ENCODE peak calls at places on chromosome 12, in ten cellular contexts. One of them, this sample, is unnamed.

GRCh38 chr12:48995061-48995879 is 3.9 kb downstream of the DDN start:
- DNase-seq in CD8-positive, alpha-beta memory T cell: peak
- DNase-seq in GM23248: peak
- DNase-seq in tibial nerve: peak
- DNase-seq in A549: peak
- DNase-seq in stomach: peak
- DNase-seq in effector memory CD4-positive, alpha-beta T cell: no peak
- DNase-seq in RWPE1: peak
- DNase-seq in uterus: peak
- DNase-seq in heart left ventricle: peak
- DNase-seq in this sample: peak

GRCh38 chr12:28378749-28379148 is 188.5 kb downstream of the CCDC91 start:
- DNase-seq in effector memory CD4-positive, alpha-beta T cell: no peak
- DNase-seq in RWPE1: no peak
- DNase-seq in GM23248: peak
- DNase-seq in tibial nerve: no peak
- DNase-seq in heart left ventricle: no peak
- DNase-seq in stomach: no peak
- DNase-seq in A549: no peak
- DNase-seq in uterus: no peak
- DNase-seq in CD8-positive, alpha-beta memory T cell: no peak
- DNase-seq in this sample: no peak

GRCh38 chr12:110599334-110599733 is 14.6 kb upstream of the TCTN1 start:
- DNase-seq in stomach: no peak
- DNase-seq in effector memory CD4-positive, alpha-beta T cell: no peak
- DNase-seq in heart left ventricle: no peak
- DNase-seq in GM23248: no peak
- DNase-seq in A549: no peak
- DNase-seq in RWPE1: no peak
- DNase-seq in uterus: no peak
- DNase-seq in tibial nerve: no peak
- DNase-seq in CD8-positive, alpha-beta memory T cell: no peak
- DNase-seq in this sample: no peak

GRCh38 chr12:131617179-131617578 is 93.7 kb upstream of the SFSWAP start:
- DNase-seq in GM23248: no peak
- DNase-seq in CD8-positive, alpha-beta memory T cell: no peak
- DNase-seq in effector memory CD4-positive, alpha-beta T cell: no peak
- DNase-seq in A549: no peak
- DNase-seq in uterus: no peak
- DNase-seq in heart left ventricle: peak
- DNase-seq in stomach: no peak
- DNase-seq in RWPE1: no peak
- DNase-seq in tibial nerve: no peak
- DNase-seq in this sample: no peak

GRCh38 chr12:94100254-94100653 is 48.1 kb upstream of the PLXNC1 start:
- DNase-seq in stomach: no peak
- DNase-seq in tibial nerve: no peak
- DNase-seq in A549: peak
- DNase-seq in effector memory CD4-positive, alpha-beta T cell: no peak
- DNase-seq in heart left ventricle: no peak
- DNase-seq in CD8-positive, alpha-beta memory T cell: no peak
- DNase-seq in GM23248: peak
- DNase-seq in uterus: peak
- DNase-seq in RWPE1: peak
- DNase-seq in this sample: no peak

GRCh38 chr12:92058664-92059063 is 87.0 kb downstream of the BTG1 start:
- DNase-seq in CD8-positive, alpha-beta memory T cell: no peak
- DNase-seq in stomach: no peak
- DNase-seq in heart left ventricle: no peak
- DNase-seq in uterus: no peak
- DNase-seq in tibial nerve: no peak
- DNase-seq in GM23248: no peak
- DNase-seq in effector memory CD4-positive, alpha-beta T cell: no peak
- DNase-seq in RWPE1: no peak
- DNase-seq in A549: no peak
- DNase-seq in this sample: no peak

GRCh38 chr12:64585085-64585484 is 25.2 kb upstream of the RASSF3 start:
- DNase-seq in effector memory CD4-positive, alpha-beta T cell: no peak
- DNase-seq in A549: no peak
- DNase-seq in GM23248: no peak
- DNase-seq in CD8-positive, alpha-beta memory T cell: no peak
- DNase-seq in uterus: no peak
- DNase-seq in heart left ventricle: no peak
- DNase-seq in stomach: no peak
- DNase-seq in RWPE1: no peak
- DNase-seq in tibial nerve: no peak
- DNase-seq in this sample: no peak

GRCh38 chr12:89236237-89236636 is 116.1 kb downstream of the DUSP6 start:
- DNase-seq in heart left ventricle: no peak
- DNase-seq in A549: no peak
- DNase-seq in RWPE1: no peak
- DNase-seq in effector memory CD4-positive, alpha-beta T cell: no peak
- DNase-seq in CD8-positive, alpha-beta memory T cell: no peak
- DNase-seq in stomach: no peak
- DNase-seq in tibial nerve: no peak
- DNase-seq in uterus: no peak
- DNase-seq in GM23248: peak
- DNase-seq in this sample: no peak

GRCh38 chr12:64687816-64688599 is 71.2 kb downstream of the GNS start:
- DNase-seq in RWPE1: no peak
- DNase-seq in A549: no peak
- DNase-seq in uterus: no peak
- DNase-seq in stomach: peak
- DNase-seq in tibial nerve: no peak
- DNase-seq in effector memory CD4-positive, alpha-beta T cell: no peak
- DNase-seq in GM23248: no peak
- DNase-seq in heart left ventricle: no peak
- DNase-seq in CD8-positive, alpha-beta memory T cell: no peak
- DNase-seq in this sample: no peak

GRCh38 chr12:109331546-109331945 is 16.2 kb upstream of the MYO1H start:
- DNase-seq in A549: no peak
- DNase-seq in heart left ventricle: no peak
- DNase-seq in effector memory CD4-positive, alpha-beta T cell: no peak
- DNase-seq in stomach: no peak
- DNase-seq in uterus: no peak
- DNase-seq in GM23248: no peak
- DNase-seq in RWPE1: no peak
- DNase-seq in tibial nerve: no peak
- DNase-seq in CD8-positive, alpha-beta memory T cell: no peak
- DNase-seq in this sample: no peak

GRCh38 chr12:123363743-123364531 is 710 bp downstream of the SBNO1 start:
- DNase-seq in RWPE1: peak
- DNase-seq in stomach: peak
- DNase-seq in effector memory CD4-positive, alpha-beta T cell: no peak
- DNase-seq in tibial nerve: peak
- DNase-seq in GM23248: peak
- DNase-seq in uterus: no peak
- DNase-seq in A549: peak
- DNase-seq in heart left ventricle: peak
- DNase-seq in CD8-positive, alpha-beta memory T cell: peak
- DNase-seq in this sample: no peak

GRCh38 chr12:130818381-130819247 is 20.4 kb downstream of the STX2 start:
- DNase-seq in effector memory CD4-positive, alpha-beta T cell: peak
- DNase-seq in heart left ventricle: peak
- DNase-seq in uterus: peak
- DNase-seq in stomach: peak
- DNase-seq in CD8-positive, alpha-beta memory T cell: peak
- DNase-seq in tibial nerve: peak
- DNase-seq in GM23248: peak
- DNase-seq in A549: peak
- DNase-seq in RWPE1: peak
- DNase-seq in this sample: no peak

GRCh38 chr12:31722580-31722979 is 6.2 kb downstream of the AMN1 start:
- DNase-seq in tibial nerve: no peak
- DNase-seq in stomach: no peak
- DNase-seq in uterus: no peak
- DNase-seq in effector memory CD4-positive, alpha-beta T cell: no peak
- DNase-seq in CD8-positive, alpha-beta memory T cell: no peak
- DNase-seq in A549: no peak
- DNase-seq in GM23248: no peak
- DNase-seq in RWPE1: no peak
- DNase-seq in heart left ventricle: no peak
- DNase-seq in this sample: no peak
- H3K27ac ChIP-seq in tibial nerve: no peak
- H3K27ac ChIP-seq in stomach: peak
- H3K27ac ChIP-seq in uterus: no peak
- H3K27ac ChIP-seq in effector memory CD4-positive, alpha-beta T cell: no peak
- H3K27ac ChIP-seq in CD8-positive, alpha-beta memory T cell: peak
- H3K27ac ChIP-seq in A549: no peak
- H3K27ac ChIP-seq in GM23248: no peak
- H3K27ac ChIP-seq in RWPE1: no peak
- H3K27ac ChIP-seq in heart left ventricle: no peak
- H3K27ac ChIP-seq in this sample: no peak

GRCh38 chr12:124530637-124531263 is 36.7 kb downstream of the NCOR2 start:
- DNase-seq in tibial nerve: no peak
- DNase-seq in stomach: no peak
- DNase-seq in heart left ventricle: no peak
- DNase-seq in effector memory CD4-positive, alpha-beta T cell: no peak
- DNase-seq in A549: no peak
- DNase-seq in CD8-positive, alpha-beta memory T cell: no peak
- DNase-seq in uterus: no peak
- DNase-seq in GM23248: no peak
- DNase-seq in RWPE1: no peak
- DNase-seq in this sample: no peak

GRCh38 chr12:124529595-124530276 is 37.7 kb downstream of the NCOR2 start:
- DNase-seq in stomach: no peak
- DNase-seq in CD8-positive, alpha-beta memory T cell: no peak
- DNase-seq in A549: no peak
- DNase-seq in uterus: no peak
- DNase-seq in effector memory CD4-positive, alpha-beta T cell: no peak
- DNase-seq in tibial nerve: no peak
- DNase-seq in GM23248: no peak
- DNase-seq in RWPE1: no peak
- DNase-seq in heart left ventricle: no peak
- DNase-seq in this sample: no peak

GRCh38 chr12:124532331-124532750 is 35.1 kb downstream of the NCOR2 start:
- DNase-seq in tibial nerve: no peak
- DNase-seq in GM23248: no peak
- DNase-seq in stomach: no peak
- DNase-seq in heart left ventricle: peak
- DNase-seq in CD8-positive, alpha-beta memory T cell: no peak
- DNase-seq in A549: no peak
- DNase-seq in effector memory CD4-positive, alpha-beta T cell: no peak
- DNase-seq in RWPE1: no peak
- DNase-seq in uterus: no peak
- DNase-seq in this sample: no peak

GRCh38 chr12:124531906-124532305 is 35.5 kb downstream of the NCOR2 start:
- DNase-seq in RWPE1: no peak
- DNase-seq in stomach: no peak
- DNase-seq in heart left ventricle: no peak
- DNase-seq in A549: no peak
- DNase-seq in uterus: no peak
- DNase-seq in GM23248: no peak
- DNase-seq in CD8-positive, alpha-beta memory T cell: no peak
- DNase-seq in effector memory CD4-positive, alpha-beta T cell: no peak
- DNase-seq in tibial nerve: no peak
- DNase-seq in this sample: no peak

DNA sequence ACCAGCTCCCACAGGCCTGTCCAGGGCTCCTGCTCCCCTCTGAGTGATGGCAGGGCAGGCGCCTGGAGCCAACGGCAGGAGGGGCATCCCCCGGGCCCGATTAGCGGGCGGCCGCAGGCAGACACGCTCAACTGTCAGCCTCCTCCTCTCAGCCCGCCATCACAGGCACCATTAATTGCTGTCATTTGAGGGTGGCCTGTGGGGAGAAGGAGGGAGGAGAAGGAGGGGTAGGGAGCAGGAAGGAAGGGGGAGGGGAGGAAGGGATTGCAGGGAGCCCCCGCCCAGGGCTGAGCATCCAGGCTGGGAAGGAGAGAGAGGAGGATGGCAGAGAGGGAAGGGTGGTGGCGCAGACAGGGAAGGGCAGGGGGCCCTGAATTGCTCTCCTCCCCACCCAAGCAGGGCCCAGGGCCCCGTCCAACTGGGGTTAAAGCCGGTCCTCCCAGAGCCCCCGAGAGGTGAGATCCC is 36.1 kb downstream of the NCOR2 start:
- DNase-seq in stomach: no peak
- DNase-seq in effector memory CD4-positive, alpha-beta T cell: no peak
- DNase-seq in A549: no peak
- DNase-seq in tibial nerve: no peak
- DNase-seq in heart left ventricle: peak
- DNase-seq in uterus: no peak
- DNase-seq in RWPE1: no peak
- DNase-seq in GM23248: no peak
- DNase-seq in CD8-positive, alpha-beta memory T cell: no peak
- DNase-seq in this sample: no peak
- H3K27ac ChIP-seq in stomach: peak
- H3K27ac ChIP-seq in effector memory CD4-positive, alpha-beta T cell: no peak
- H3K27ac ChIP-seq in A549: no peak
- H3K27ac ChIP-seq in tibial nerve: peak
- H3K27ac ChIP-seq in heart left ventricle: no peak
- H3K27ac ChIP-seq in uterus: peak
- H3K27ac ChIP-seq in RWPE1: peak
- H3K27ac ChIP-seq in GM23248: no peak
- H3K27ac ChIP-seq in CD8-positive, alpha-beta memory T cell: no peak
- H3K27ac ChIP-seq in this sample: no peak

DNA sequence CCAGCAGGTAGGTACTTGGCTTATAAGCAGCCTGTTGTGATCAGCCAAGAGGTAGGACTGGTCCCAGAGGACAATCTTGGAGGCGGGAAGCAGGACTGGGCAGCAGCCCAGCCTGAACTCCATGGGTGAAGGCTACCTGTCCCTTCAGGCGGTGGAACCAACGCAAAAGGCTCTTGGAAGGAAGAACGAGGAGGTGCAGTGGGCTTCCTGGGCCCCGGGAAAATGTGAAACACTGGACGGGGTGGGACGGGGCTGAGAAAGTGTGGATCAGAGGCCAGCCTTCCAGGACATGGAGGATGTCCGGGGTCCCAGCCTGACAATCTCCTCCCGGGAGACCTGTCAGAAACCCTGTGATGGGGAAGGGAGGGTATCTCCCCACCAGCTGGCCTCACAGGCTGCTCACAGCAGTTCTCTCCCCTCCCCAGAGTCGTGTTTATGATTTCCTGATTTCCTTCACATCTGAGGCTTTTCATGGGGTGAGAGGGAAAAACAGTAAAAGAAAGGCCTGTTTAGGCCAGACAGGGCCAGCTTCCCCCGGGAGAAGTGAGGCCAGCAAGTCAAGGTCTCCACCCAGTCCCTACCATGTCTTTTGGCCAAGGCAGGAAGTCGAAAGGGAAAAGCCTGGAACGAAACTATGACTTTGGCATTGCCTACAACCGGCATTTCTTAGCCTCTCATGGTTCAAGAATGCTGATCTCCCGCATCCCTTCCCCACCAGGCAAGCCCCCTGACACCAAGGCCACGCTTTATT is 11.3 kb downstream of the CMKLR1 start:
- DNase-seq in RWPE1: no peak
- DNase-seq in tibial nerve: no peak
- DNase-seq in stomach: no peak
- DNase-seq in heart left ventricle: no peak
- DNase-seq in GM23248: no peak
- DNase-seq in effector memory CD4-positive, alpha-beta T cell: no peak
- DNase-seq in A549: no peak
- DNase-seq in CD8-positive, alpha-beta memory T cell: no peak
- DNase-seq in uterus: no peak
- DNase-seq in this sample: no peak
- H3K27ac ChIP-seq in RWPE1: no peak
- H3K27ac ChIP-seq in tibial nerve: no peak
- H3K27ac ChIP-seq in stomach: peak
- H3K27ac ChIP-seq in heart left ventricle: peak
- H3K27ac ChIP-seq in GM23248: no peak
- H3K27ac ChIP-seq in effector memory CD4-positive, alpha-beta T cell: no peak
- H3K27ac ChIP-seq in A549: no peak
- H3K27ac ChIP-seq in CD8-positive, alpha-beta memory T cell: no peak
- H3K27ac ChIP-seq in uterus: peak
- H3K27ac ChIP-seq in this sample: no peak

GRCh38 chr12:115375188-115375991 is 691.4 kb upstream of the TBX3 start:
- DNase-seq in effector memory CD4-positive, alpha-beta T cell: no peak
- DNase-seq in GM23248: peak
- DNase-seq in tibial nerve: no peak
- DNase-seq in RWPE1: peak
- DNase-seq in CD8-positive, alpha-beta memory T cell: no peak
- DNase-seq in uterus: no peak
- DNase-seq in A549: peak
- DNase-seq in heart left ventricle: no peak
- DNase-seq in stomach: no peak
- DNase-seq in this sample: no peak
- H3K27ac ChIP-seq in effector memory CD4-positive, alpha-beta T cell: no peak
- H3K27ac ChIP-seq in GM23248: no peak
- H3K27ac ChIP-seq in tibial nerve: no peak
- H3K27ac ChIP-seq in RWPE1: peak
- H3K27ac ChIP-seq in CD8-positive, alpha-beta memory T cell: no peak
- H3K27ac ChIP-seq in uterus: no peak
- H3K27ac ChIP-seq in A549: peak
- H3K27ac ChIP-seq in heart left ventricle: peak
- H3K27ac ChIP-seq in stomach: no peak
- H3K27ac ChIP-seq in this sample: no peak

This sample was measured in caudate nucleus.